ENCODE peak calls at places on chromosomes 4 and X, in five cellular contexts. F, V, T, X and M are unnamed samples.

GRCh38 chr4:147479817-147480216 is 1.1 kb upstream of the EDNRA start:
- DNase-seq in V (peak), T (no peak), F (no peak), X (no peak), M (no peak)

GRCh38 chrX:72029473-72030411 is 102.0 kb downstream of the RTL5 start:
- DNase-seq in X (peak), F (no peak), V (no peak), T (no peak), M (peak)

GRCh38 chr4:114078636-114079035 is 99.2 kb upstream of the ARSJ start:
- DNase-seq in F (no peak), T (no peak), X (no peak), V (no peak), M (no peak)

GRCh38 chrX:74450803-74451449 is 29.6 kb downstream of the SLC16A2 start:
- DNase-seq in V (no peak), X (peak), T (no peak), F (peak), M (peak)

GRCh38 chr4:86185659-86186058 is 174.2 kb downstream of the MAPK10 start:
- DNase-seq in T (no peak), V (no peak), X (no peak), F (no peak), M (no peak)

GRCh38 chr4:15774020-15774420 is 4.1 kb upstream of the CD38 start:
- DNase-seq in V (no peak), T (no peak), X (no peak), F (no peak), M (peak)

GRCh38 chr4:142707397-142707796 is 138.7 kb downstream of the INPP4B start:
- DNase-seq in F (peak), T (no peak), X (no peak), V (no peak), M (no peak)

GRCh38 chr4:107974523-107974922 is 15.2 kb upstream of the HADH start:
- DNase-seq in F (no peak), V (no peak), T (no peak), X (no peak), M (no peak)

GRCh38 chr4:108574402-108574801 is 46.0 kb upstream of the RPL34 start:
- DNase-seq in V (no peak), X (no peak), F (no peak), T (no peak), M (no peak)

GRCh38 chr4:44446801-44447562 is 1.6 kb downstream of the KCTD8 start:
- DNase-seq in V (no peak), X (no peak), T (no peak), F (no peak), M (peak)

GRCh38 chr4:175970072-175970471 is 95.6 kb upstream of the WDR17 start:
- DNase-seq in V (no peak), X (no peak), T (no peak), F (no peak), M (no peak)

GRCh38 chr4:13409324-13409723 is 74.8 kb downstream of the RAB28 start:
- DNase-seq in F (no peak), X (no peak), T (no peak), V (no peak), M (no peak)

GRCh38 chrX:1592128-1592862 is 891 bp downstream of the AKAP17A start:
- DNase-seq in V (no peak), T (peak), F (no peak), X (no peak), M (no peak)

GRCh38 chrX:34768290-34768689 is 111.2 kb upstream of the TMEM47 start:
- DNase-seq in T (no peak), F (no peak), X (no peak), V (no peak), M (no peak)

GRCh38 chrX:103565197-103565596 is 20.1 kb upstream of the TCEAL4 start:
- DNase-seq in T (no peak), X (no peak), F (no peak), V (no peak), M (no peak)

GRCh38 chr4:124713213-124713592 is 671 bp upstream of the ANKRD50 start:
- DNase-seq in T (no peak), X (peak), F (peak), V (peak), M (no peak)

GRCh38 chr4:152937535-152938236 is 1.6 kb downstream of the FHDC1 start:
- DNase-seq in X (no peak), T (peak), F (peak), V (peak), M (peak)

GRCh38 chr4:1854752-1855151 is 1.2 kb downstream of the LETM1 start:
- DNase-seq in T (no peak), X (no peak), V (no peak), F (no peak), M (no peak)

GRCh38 chr4:41212221-41213203 is 1.8 kb downstream of the APBB2 start:
- DNase-seq in T (no peak), F (peak), X (no peak), V (peak), M (peak)

GRCh38 chr4:1592179-1593037 is 91.7 kb downstream of the FAM53A start:
- DNase-seq in X (no peak), F (no peak), V (no peak), T (no peak), M (no peak)

GRCh38 chr4:78949735-78950134 is 10.5 kb upstream of the PAQR3 start:
- DNase-seq in X (no peak), F (no peak), V (no peak), T (no peak), M (no peak)

GRCh38 chr4:88803600-88804096 is 106.0 kb upstream of the NAP1L5 start:
- DNase-seq in X (peak), T (no peak), F (no peak), V (no peak), M (peak)

GRCh38 chrX:10102046-10102704 is 54.6 kb upstream of the CLCN4 start:
- DNase-seq in X (no peak), V (no peak), T (no peak), F (no peak), M (no peak)

GRCh38 chrX:40151211-40152172 is 53.7 kb upstream of the BCOR start:
- DNase-seq in X (no peak), F (no peak), T (no peak), V (no peak), M (no peak)

GRCh38 chr4:143768007-143768591 is 67.6 kb upstream of the FREM3 start:
- DNase-seq in F (no peak), T (no peak), V (no peak), X (peak), M (no peak)

GRCh38 chr4:24274401-24275035 is 309.8 kb downstream of the DHX15 start:
- DNase-seq in T (no peak), X (peak), F (no peak), V (no peak), M (peak)

GRCh38 chr4:180058731-180059215 is 2184.4 kb upstream of the TENM3 start:
- DNase-seq in X (no peak), V (no peak), F (peak), T (no peak), M (no peak)

GRCh38 chr4:54058171-54058570 is 6.2 kb downstream of the CHIC2 start:
- DNase-seq in X (no peak), T (no peak), V (no peak), F (no peak), M (no peak)

GRCh38 chr4:151865327-151865726 is 104.5 kb upstream of the GATB start:
- DNase-seq in V (peak), T (no peak), F (peak), X (no peak), M (no peak)

GRCh38 chr4:80465238-80465637 is 129.7 kb downstream of the CFAP299 start:
- DNase-seq in T (no peak), V (no peak), F (no peak), X (no peak), M (no peak)

GRCh38 chr4:132275583-132276121 is 873.4 kb upstream of the PCDH10 start:
- DNase-seq in T (no peak), F (no peak), V (no peak), X (no peak), M (peak)

GRCh38 chr4:1378559-1379231 is 27.5 kb downstream of the NKX1-1 start:
- DNase-seq in T (no peak), V (no peak), X (no peak), F (no peak), M (no peak)

GRCh38 chr4:71296945-71297344 is 41.9 kb upstream of the SLC4A4 start:
- DNase-seq in X (no peak), F (no peak), T (no peak), V (no peak), M (no peak)